ENCODE peak calls at places on chromosomes 11 and 22, in eight cellular contexts. B is CD8-positive, alpha-beta memory T cell; J is neural crest cell; G is MG63; W is GM04504; L is ovary; H is activated CD4-positive, alpha-beta T cell treated with anti-CD3 and anti-CD28 coated beads, Interleukin-2, amount 50 U/mL, for 1 hour; O is DMS153. A is an unnamed sample.

GRCh38 chr22:48660795-48661740 is 1166.6 kb downstream of the BRD1 start:
- DNase-seq in W (no peak), J (no peak), B (no peak), H (no peak), L (no peak), O (no peak), G (no peak), A (peak)

GRCh38 chr11:46075168-46075567 is 46.1 kb downstream of the PHF21A start:
- DNase-seq in B (no peak), G (no peak), W (no peak), H (no peak), L (no peak), O (no peak), J (no peak), A (peak)

GRCh38 chr11:44565746-44566558 is 489 bp downstream of the CD82 start:
- DNase-seq in G (no peak), J (no peak), L (no peak), H (no peak), O (peak), B (no peak), W (no peak), A (no peak)

GRCh38 chr11:66288138-66288865 is 641 bp downstream of the YIF1A start:
- DNase-seq in O (no peak), H (no peak), W (no peak), G (peak), L (peak), J (no peak), B (no peak), A (no peak)

GRCh38 chr11:62645660-62645933 is 816 bp downstream of the GANAB start:
- DNase-seq in W (no peak), G (no peak), B (no peak), J (no peak), O (no peak), H (no peak), L (no peak), A (no peak)

GRCh38 chr11:82883853-82884252 is 16.4 kb downstream of the PRCP start:
- DNase-seq in G (peak), W (no peak), L (no peak), H (no peak), O (no peak), B (no peak), J (no peak), A (no peak)

GRCh38 chr11:33533668-33534067 is 167.0 kb downstream of the C11orf91 start:
- DNase-seq in B (no peak), G (no peak), L (no peak), J (no peak), H (no peak), O (no peak), W (no peak), A (no peak)

GRCh38 chr22:36546092-36546804 is 17.3 kb upstream of the EIF3D start:
- DNase-seq in W (no peak), J (peak), B (no peak), L (no peak), H (peak), O (peak), G (peak), A (peak)

GRCh38 chr22:37633693-37634504 is 5.6 kb upstream of the SH3BP1 start:
- DNase-seq in J (peak), W (peak), G (peak), L (peak), H (peak), B (peak), O (peak), A (no peak)

GRCh38 chr11:128715691-128716153 is 21.9 kb downstream of the FLI1 start:
- DNase-seq in W (no peak), J (no peak), H (no peak), O (no peak), L (no peak), B (no peak), G (peak), A (no peak)

GRCh38 chr11:26442131-26442530 is 110.2 kb downstream of the ANO3 start:
- DNase-seq in J (no peak), L (no peak), O (no peak), H (no peak), B (no peak), G (peak), W (peak), A (no peak)

GRCh38 chr11:22521226-22521625 is 104.4 kb downstream of the FANCF start:
- DNase-seq in B (no peak), O (no peak), J (no peak), G (peak), L (no peak), W (no peak), H (no peak), A (no peak)

GRCh38 chr11:29019960-29020683 is 911.9 kb downstream of the METTL15 start:
- DNase-seq in O (peak), B (no peak), L (no peak), G (peak), H (no peak), J (peak), W (no peak), A (no peak)

GRCh38 chr11:72864692-72865655 is 50.8 kb downstream of the ATG16L2 start:
- DNase-seq in W (no peak), B (no peak), J (no peak), L (no peak), H (no peak), O (no peak), G (peak), A (peak)

GRCh38 chr11:22795914-22796313 is 33.7 kb downstream of the SVIP start:
- DNase-seq in J (no peak), L (no peak), G (peak), H (no peak), O (no peak), W (no peak), B (no peak), A (no peak)

GRCh38 chr11:120431633-120432032 is 79.9 kb upstream of the GRIK4 start:
- DNase-seq in L (no peak), J (no peak), B (no peak), W (no peak), O (no peak), G (peak), H (no peak), A (no peak)

GRCh38 chr11:76074178-76075112 is 131.9 kb downstream of the WNT11 start:
- DNase-seq in W (no peak), L (no peak), B (no peak), J (no peak), H (no peak), O (peak), G (peak), A (no peak)

GRCh38 chr11:8356731-8357504 is 93.2 kb upstream of the LMO1 start:
- DNase-seq in G (peak), B (no peak), W (no peak), L (peak), J (no peak), O (no peak), H (no peak), A (no peak)

GRCh38 chr11:2140411-2141400 is 1.5 kb upstream of the IGF2 start:
- DNase-seq in W (no peak), G (no peak), J (no peak), B (no peak), O (no peak), H (no peak), L (no peak), A (no peak)

GRCh38 chr11:111935331-111936044 is 1.7 kb upstream of the DIXDC1 start:
- DNase-seq in J (no peak), H (no peak), B (no peak), O (no peak), G (no peak), W (no peak), L (no peak), A (no peak)

GRCh38 chr11:2794419-2794795 is 91.2 kb downstream of the CDKN1C start:
- DNase-seq in G (no peak), H (no peak), B (peak), J (no peak), O (no peak), L (peak), W (no peak), A (no peak)

GRCh38 chr11:83159901-83160865 is 3.3 kb downstream of the PCF11 start:
- DNase-seq in B (no peak), L (no peak), W (no peak), H (no peak), J (no peak), G (no peak), O (no peak), A (no peak)

GRCh38 chr22:29158546-29158945 is 47.1 kb upstream of the EMID1 start:
- DNase-seq in G (no peak), H (no peak), J (no peak), W (no peak), L (no peak), O (no peak), B (no peak), A (no peak)

GRCh38 chr11:128548655-128549255 is 38.6 kb downstream of the ETS1 start:
- DNase-seq in W (no peak), O (no peak), J (peak), B (no peak), L (peak), G (peak), H (peak), A (no peak)

GRCh38 chr11:102799656-102800339 is 1.8 kb upstream of the MMP1 start:
- DNase-seq in B (no peak), H (no peak), J (no peak), G (no peak), L (no peak), W (peak), O (no peak), A (no peak)

GRCh38 chr11:15967166-15967565 is 389.2 kb downstream of the SOX6 start:
- DNase-seq in H (no peak), W (no peak), G (no peak), O (peak), L (no peak), B (no peak), J (no peak), A (no peak)

GRCh38 chr22:35552186-35552842 is 11.7 kb downstream of the RASD2 start:
- DNase-seq in W (no peak), J (peak), G (no peak), H (peak), O (no peak), B (peak), L (no peak), A (no peak)

GRCh38 chr11:75896843-75897419 is 81.9 kb downstream of the UVRAG start:
- DNase-seq in G (no peak), W (peak), L (no peak), H (no peak), O (peak), J (no peak), B (no peak), A (peak)

GRCh38 chr11:101090679-101091270 is 38.8 kb downstream of the PGR start:
- DNase-seq in O (no peak), G (no peak), J (no peak), W (no peak), H (no peak), B (no peak), L (no peak), A (no peak)

GRCh38 chr11:40514124-40514523 is 945.3 kb downstream of the LRRC4C start:
- DNase-seq in J (no peak), W (no peak), G (peak), L (no peak), H (no peak), B (no peak), O (peak), A (no peak)

GRCh38 chr11:104727768-104728167 is 170.5 kb downstream of the CASP12 start:
- DNase-seq in J (no peak), B (no peak), G (no peak), L (no peak), W (no peak), O (no peak), H (no peak), A (no peak)

A was measured in cerebellum.